ENCODE peak calls at places on chromosomes 16 and 17, in nine cellular contexts. A is NCI-H2081, O is NCI-H1048, R is hepatocyte, K is ACHN, I is RWPE1, P is left ventricle myocardium inferior, F is thoracic aorta, C is OCI-LY7. G is an unnamed sample.

GRCh38 chr16:86984286-86984685 is 332.9 kb downstream of the C16orf95 start:
- DNase-seq in A (no peak), O (no peak), R (no peak), K (no peak), I (no peak), P (no peak), F (no peak), C (no peak), G (no peak)

GRCh38 chr17:83061586-83061985 is 17.8 kb upstream of the METRNL start:
- DNase-seq in A (no peak), O (no peak), R (no peak), K (no peak), I (no peak), P (no peak), F (no peak), C (no peak), G (peak; percentile 4)

GRCh38 chr16:78390828-78391227 is 291.4 kb downstream of the WWOX start:
- DNase-seq in A (no peak), O (no peak), R (no peak), K (no peak), I (no peak), P (no peak), F (no peak), C (no peak), G (no peak)

GRCh38 chr17:72338847-72339790 is 218.3 kb downstream of the SOX9 start:
- DNase-seq in A (no peak), O (no peak), R (peak; percentile 71), K (peak; percentile 83), I (peak; percentile 77), P (peak; percentile 19), F (no peak), C (no peak), G (no peak)

GRCh38 chr16:68642436-68643064 is 2.6 kb upstream of the CDH3 start:
- DNase-seq in A (no peak), O (no peak), R (peak; percentile 72), K (no peak), I (no peak), P (no peak), F (no peak), C (no peak), G (no peak)

GRCh38 chr17:57648720-57649119 is 96.4 kb downstream of the CCDC182 start:
- DNase-seq in A (no peak), O (no peak), R (no peak), K (no peak), I (no peak), P (no peak), F (no peak), C (no peak), G (no peak)

GRCh38 chr16:35744084-35744483 is 2284.7 kb downstream of the TP53TG3F start:
- DNase-seq in A (no peak), O (no peak), R (no peak), K (no peak), I (no peak), P (no peak), F (no peak), C (no peak), G (no peak)

GRCh38 chr17:81428121-81428515 is 32.9 kb downstream of the BAHCC1 start:
- DNase-seq in A (peak; percentile 73), O (no peak), R (no peak), K (peak; percentile 46), I (no peak), P (no peak), F (peak; percentile 57), C (no peak), G (no peak)

GRCh38 chr17:77088455-77089117 is 52.2 kb upstream of the SEC14L1 start:
- DNase-seq in A (peak; percentile 98), O (peak; percentile 72), R (peak; percentile 94), K (peak; percentile 98), I (peak; percentile 94), P (peak; percentile 91), F (peak; percentile 83), C (peak; percentile 100), G (peak; percentile 91)

GRCh38 chr17:280216-280615 is 72.4 kb downstream of the RPH3AL start:
- DNase-seq in A (no peak), O (no peak), R (no peak), K (no peak), I (no peak), P (no peak), F (no peak), C (no peak), G (no peak)

GRCh38 chr17:75240394-75241142 is 20.8 kb downstream of the GGA3 start:
- DNase-seq in A (no peak), O (no peak), R (peak; percentile 50), K (peak; percentile 59), I (no peak), P (no peak), F (no peak), C (peak; percentile 72), G (peak; percentile 47)

GRCh38 chr16:12141073-12141472 is 164.5 kb downstream of the SNX29 start:
- DNase-seq in A (no peak), O (no peak), R (no peak), K (no peak), I (no peak), P (no peak), F (no peak), C (no peak), G (no peak)

GRCh38 chr16:1413684-1414531 is 596 bp downstream of the UNKL start:
- DNase-seq in A (peak; percentile 40), O (no peak), R (peak; percentile 80), K (peak; percentile 61), I (peak; percentile 33), P (peak; percentile 46), F (no peak), C (peak; percentile 81), G (peak; percentile 84)